ENCODE peak calls at places on chromosome 19, in four cellular contexts. One of them, this sample, is unnamed.
A peak's percentile ranks its signal among the peaks of the same experiment; 100 is the strongest.

GRCh38 chr19:16325671-16326400 is 1.2 kb downstream of the KLF2 start:
- DNase-seq in K562: no peak
- DNase-seq in HCT116: no peak
- DNase-seq in fibroblast of lung: no peak
- DNase-seq in this sample: peak; percentile 50

GRCh38 chr19:53927745-53928144 is 18.7 kb downstream of the CACNG7 start:
- DNase-seq in fibroblast of lung: peak; percentile 62
- DNase-seq in HCT116: no peak
- DNase-seq in K562: peak; percentile 54
- DNase-seq in this sample: peak; percentile 86

GRCh38 chr19:5046339-5047039 is 77.6 kb downstream of the KDM4B start:
- DNase-seq in fibroblast of lung: no peak
- DNase-seq in K562: no peak
- DNase-seq in HCT116: no peak
- DNase-seq in this sample: peak; percentile 82

GRCh38 chr19:4060621-4061177 is 6.0 kb downstream of the ZBTB7A start:
- DNase-seq in HCT116: no peak
- DNase-seq in fibroblast of lung: no peak
- DNase-seq in K562: no peak
- DNase-seq in this sample: peak; percentile 26

GRCh38 chr19:30608471-30608870 is 236.3 kb downstream of the ZNF536 start:
- DNase-seq in fibroblast of lung: no peak
- DNase-seq in HCT116: no peak
- DNase-seq in K562: no peak
- DNase-seq in this sample: no peak

GRCh38 chr19:10508707-10509106 is 5.6 kb upstream of the KEAP1 start:
- DNase-seq in HCT116: no peak
- DNase-seq in fibroblast of lung: no peak
- DNase-seq in K562: no peak
- DNase-seq in this sample: no peak

GRCh38 chr19:1590641-1591397 is 1.8 kb downstream of the MBD3 start:
- DNase-seq in K562: peak; percentile 62
- DNase-seq in HCT116: no peak
- DNase-seq in fibroblast of lung: peak; percentile 21
- DNase-seq in this sample: peak; percentile 59

GRCh38 chr19:925912-926594 is at the start of gene ARID3A:
- DNase-seq in HCT116: no peak
- DNase-seq in K562: peak; percentile 90
- DNase-seq in fibroblast of lung: peak; percentile 73
- DNase-seq in this sample: peak; percentile 92

GRCh38 chr19:53467138-53467502 is 413 bp upstream of the ZNF813 start:
- DNase-seq in HCT116: no peak
- DNase-seq in K562: no peak
- DNase-seq in fibroblast of lung: no peak
- DNase-seq in this sample: peak; percentile 28

GRCh38 chr19:14118165-14119051 is 846 bp upstream of the PRKACA start:
- DNase-seq in fibroblast of lung: peak; percentile 81
- DNase-seq in K562: no peak
- DNase-seq in HCT116: no peak
- DNase-seq in this sample: peak; percentile 72

GRCh38 chr19:13938361-13939027 is at the start of gene PODNL1:
- DNase-seq in HCT116: no peak
- DNase-seq in K562: no peak
- DNase-seq in fibroblast of lung: peak; percentile 74
- DNase-seq in this sample: peak; percentile 17

GRCh38 chr19:21915411-21915810 is 79.4 kb upstream of the ZNF43 start:
- DNase-seq in fibroblast of lung: no peak
- DNase-seq in HCT116: no peak
- DNase-seq in K562: no peak
- DNase-seq in this sample: no peak

GRCh38 chr19:12163841-12164240 is 945 bp downstream of the ZNF136 start:
- DNase-seq in HCT116: no peak
- DNase-seq in K562: peak; percentile 22
- DNase-seq in fibroblast of lung: no peak
- DNase-seq in this sample: peak; percentile 19

GRCh38 chr19:30450101-30450500 is 77.9 kb downstream of the ZNF536 start:
- DNase-seq in K562: no peak
- DNase-seq in HCT116: no peak
- DNase-seq in fibroblast of lung: peak; percentile 27
- DNase-seq in this sample: peak; percentile 49

GRCh38 chr19:42066075-42066754 is 3.8 kb downstream of the GRIK5 start:
- DNase-seq in fibroblast of lung: peak; percentile 12
- DNase-seq in HCT116: no peak
- DNase-seq in K562: peak; percentile 75
- DNase-seq in this sample: no peak

GRCh38 chr19:6498294-6499036 is 3.6 kb downstream of the TUBB4A start:
- DNase-seq in fibroblast of lung: no peak
- DNase-seq in HCT116: no peak
- DNase-seq in K562: no peak
- DNase-seq in this sample: no peak

GRCh38 chr19:9407827-9408226 is 27.5 kb downstream of the ZNF266 start:
- DNase-seq in HCT116: no peak
- DNase-seq in K562: no peak
- DNase-seq in fibroblast of lung: no peak
- DNase-seq in this sample: no peak

GRCh38 chr19:10669246-10669645 is 15.1 kb downstream of the ILF3 start:
- DNase-seq in HCT116: no peak
- DNase-seq in K562: no peak
- DNase-seq in fibroblast of lung: no peak
- DNase-seq in this sample: no peak

GRCh38 chr19:2527171-2527570 is 51.2 kb downstream of the GADD45B start:
- DNase-seq in fibroblast of lung: no peak
- DNase-seq in K562: no peak
- DNase-seq in HCT116: no peak
- DNase-seq in this sample: no peak

GRCh38 chr19:29596885-29597525 is 9.1 kb upstream of the POP4 start:
- DNase-seq in K562: no peak
- DNase-seq in fibroblast of lung: peak; percentile 14
- DNase-seq in HCT116: no peak
- DNase-seq in this sample: peak; percentile 37

GRCh38 chr19:48635966-48636858 is 967 bp downstream of the DBP start:
- DNase-seq in fibroblast of lung: no peak
- DNase-seq in HCT116: no peak
- DNase-seq in K562: no peak
- DNase-seq in this sample: peak; percentile 60

GRCh38 chr19:51593969-51594773 is 23.1 kb downstream of the ZNF175 start:
- DNase-seq in fibroblast of lung: peak; percentile 97
- DNase-seq in HCT116: peak; percentile 90
- DNase-seq in K562: peak; percentile 95
- DNase-seq in this sample: peak; percentile 94

GRCh38 chr19:18470153-18470552 is 32.2 kb upstream of the ISYNA1 start:
- DNase-seq in HCT116: no peak
- DNase-seq in fibroblast of lung: no peak
- DNase-seq in K562: peak; percentile 77
- DNase-seq in this sample: peak; percentile 56

GRCh38 chr19:12737666-12738351 is 512 bp downstream of the GET3 start:
- DNase-seq in fibroblast of lung: no peak
- DNase-seq in K562: no peak
- DNase-seq in HCT116: no peak
- DNase-seq in this sample: no peak

GRCh38 chr19:6540918-6541689 is 10.3 kb downstream of the TNFSF9 start:
- DNase-seq in fibroblast of lung: no peak
- DNase-seq in HCT116: no peak
- DNase-seq in K562: no peak
- DNase-seq in this sample: no peak

GRCh38 chr19:49339364-49340068 is 4.3 kb downstream of the CD37 start:
- DNase-seq in K562: peak; percentile 68
- DNase-seq in fibroblast of lung: peak; percentile 87
- DNase-seq in HCT116: no peak
- DNase-seq in this sample: peak; percentile 87

GRCh38 chr19:41753936-41754529 is 1.3 kb upstream of the CEACAM6 start:
- DNase-seq in K562: peak; percentile 24
- DNase-seq in fibroblast of lung: peak; percentile 11
- DNase-seq in HCT116: peak; percentile 39
- DNase-seq in this sample: peak; percentile 36

GRCh38 chr19:48900477-48901452 is 653 bp downstream of the NUCB1 start:
- DNase-seq in fibroblast of lung: peak; percentile 60
- DNase-seq in K562: no peak
- DNase-seq in HCT116: no peak
- DNase-seq in this sample: no peak

GRCh38 chr19:30113182-30113581 is 171.1 kb downstream of the URI1 start:
- DNase-seq in K562: no peak
- DNase-seq in fibroblast of lung: no peak
- DNase-seq in HCT116: no peak
- DNase-seq in this sample: no peak

GRCh38 chr19:4149518-4150288 is 3.7 kb upstream of the CREB3L3 start:
- DNase-seq in fibroblast of lung: no peak
- DNase-seq in K562: no peak
- DNase-seq in HCT116: no peak
- DNase-seq in this sample: peak; percentile 77

GRCh38 chr19:2270572-2271515 is 11.1 kb downstream of the PEAK3 start:
- DNase-seq in fibroblast of lung: peak; percentile 89
- DNase-seq in K562: peak; percentile 84
- DNase-seq in HCT116: no peak
- DNase-seq in this sample: peak; percentile 91

GRCh38 chr19:14440049-14440448 is 6.9 kb downstream of the PKN1 start:
- DNase-seq in K562: peak; percentile 75
- DNase-seq in HCT116: no peak
- DNase-seq in fibroblast of lung: no peak
- DNase-seq in this sample: no peak

GRCh38 chr19:2235396-2236284 is 489 bp downstream of the PLEKHJ1 start:
- DNase-seq in K562: no peak
- DNase-seq in fibroblast of lung: no peak
- DNase-seq in HCT116: no peak
- DNase-seq in this sample: peak; percentile 80

GRCh38 chr19:52741951-52742485 is 7.2 kb upstream of the ZNF611 start:
- DNase-seq in fibroblast of lung: no peak
- DNase-seq in HCT116: no peak
- DNase-seq in K562: no peak
- DNase-seq in this sample: no peak

GRCh38 chr19:43721469-43722048 is 5.7 kb downstream of the IRGC start:
- DNase-seq in K562: no peak
- DNase-seq in fibroblast of lung: no peak
- DNase-seq in HCT116: no peak
- DNase-seq in this sample: no peak

GRCh38 chr19:40576181-40576584 is 490 bp upstream of the SHKBP1 start:
- DNase-seq in HCT116: no peak
- DNase-seq in K562: no peak
- DNase-seq in fibroblast of lung: no peak
- DNase-seq in this sample: no peak

GRCh38 chr19:33671211-33671610 is 49.5 kb downstream of the CHST8 start:
- DNase-seq in K562: no peak
- DNase-seq in fibroblast of lung: no peak
- DNase-seq in HCT116: no peak
- DNase-seq in this sample: no peak

GRCh38 chr19:33864311-33864850 is 67.7 kb downstream of the KCTD15 start:
- DNase-seq in HCT116: no peak
- DNase-seq in K562: no peak
- DNase-seq in fibroblast of lung: no peak
- DNase-seq in this sample: no peak

GRCh38 chr19:32874605-32875004 is 5.0 kb upstream of the SLC7A9 start:
- DNase-seq in fibroblast of lung: no peak
- DNase-seq in HCT116: no peak
- DNase-seq in K562: no peak
- DNase-seq in this sample: no peak

GRCh38 chr19:2047449-2048103 is 3.5 kb downstream of the MKNK2 start:
- DNase-seq in HCT116: no peak
- DNase-seq in fibroblast of lung: peak; percentile 53
- DNase-seq in K562: no peak
- DNase-seq in this sample: peak; percentile 63

DNA sequence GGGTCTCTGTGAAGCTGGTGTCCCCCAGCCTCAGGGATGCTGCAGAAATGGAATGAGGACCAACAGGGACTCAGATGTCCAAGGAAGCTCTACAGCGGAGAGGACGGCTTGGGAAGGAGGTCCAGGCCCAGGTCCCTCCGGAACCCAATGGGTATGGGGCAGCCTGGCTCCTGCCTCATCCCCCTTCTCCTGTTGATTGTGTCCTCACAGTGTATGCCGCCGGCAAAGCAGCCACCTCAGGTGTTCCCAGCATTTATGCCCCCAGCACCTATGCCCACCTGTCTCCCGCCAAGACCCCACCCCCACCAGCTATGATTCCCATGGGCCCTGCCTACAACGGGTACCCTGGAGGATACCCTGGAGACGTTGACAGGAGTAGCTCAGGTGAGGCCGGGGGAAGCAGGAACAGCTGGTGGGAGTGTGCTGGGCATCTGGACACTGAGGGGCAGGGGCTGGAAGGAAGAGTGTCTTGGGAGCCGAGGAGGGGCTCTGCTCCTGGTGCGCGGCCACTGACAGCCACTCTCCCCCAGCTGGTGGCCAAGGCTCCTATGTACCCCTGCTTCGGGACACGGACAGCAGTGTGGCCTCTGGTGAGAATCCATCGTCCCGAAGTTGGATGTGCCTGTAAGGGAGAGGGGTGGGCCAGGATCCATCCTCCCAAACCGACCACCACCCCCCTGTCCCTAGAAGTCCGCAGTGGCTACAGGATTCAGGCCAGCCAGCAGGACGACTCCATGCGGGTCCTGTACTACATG is 2.4 kb upstream of the USF2 start:
- DNase-seq in HCT116: no peak
- DNase-seq in K562: no peak
- DNase-seq in fibroblast of lung: no peak
- DNase-seq in this sample: no peak
- H3K4me3 ChIP-seq in HCT116: peak overlapping the region; percentile 78
- H3K4me3 ChIP-seq in K562: peak overlapping the region; percentile 55
- H3K4me3 ChIP-seq in fibroblast of lung: peak overlapping the region; percentile 43
- H3K4me3 ChIP-seq in this sample: no peak overlapping the region

GRCh38 chr19:47379398-47379938 is 30.4 kb downstream of the DHX34 start:
- DNase-seq in fibroblast of lung: no peak
- DNase-seq in HCT116: no peak
- DNase-seq in K562: no peak
- DNase-seq in this sample: no peak
- H3K4me2 ChIP-seq in fibroblast of lung: no peak overlapping the region
- H3K4me2 ChIP-seq in HCT116: no peak overlapping the region
- H3K4me2 ChIP-seq in K562: no peak overlapping the region
- H3K4me2 ChIP-seq in this sample: no peak overlapping the region

GRCh38 chr19:55259540-55260210 is 858 bp upstream of the PPP6R1 start:
- DNase-seq in fibroblast of lung: no peak
- DNase-seq in K562: no peak
- DNase-seq in HCT116: no peak
- DNase-seq in this sample: peak; percentile 43
- H3K4me3 ChIP-seq in fibroblast of lung: peak overlapping the region; percentile 54
- H3K4me3 ChIP-seq in K562: peak overlapping the region; percentile 94
- H3K4me3 ChIP-seq in HCT116: peak overlapping the region; percentile 68
- H3K4me3 ChIP-seq in this sample: peak overlapping the region; percentile 12

GRCh38 chr19:46474211-46474610 is 2.8 kb upstream of the PNMA8A start:
- DNase-seq in HCT116: no peak
- DNase-seq in fibroblast of lung: no peak
- DNase-seq in K562: no peak
- DNase-seq in this sample: no peak

GRCh38 chr19:46472592-46472991 is 1.2 kb upstream of the PNMA8A start:
- DNase-seq in fibroblast of lung: no peak
- DNase-seq in HCT116: no peak
- DNase-seq in K562: no peak
- DNase-seq in this sample: no peak

GRCh38 chr19:46471778-46472543 is 598 bp upstream of the PNMA8A start:
- DNase-seq in K562: no peak
- DNase-seq in HCT116: no peak
- DNase-seq in fibroblast of lung: no peak
- DNase-seq in this sample: no peak

GRCh38 chr19:46478356-46478986 is 7.1 kb upstream of the PNMA8A start:
- DNase-seq in fibroblast of lung: peak; percentile 63
- DNase-seq in HCT116: no peak
- DNase-seq in K562: peak; percentile 50
- DNase-seq in this sample: no peak

GRCh38 chr19:46475976-46476375 is 4.6 kb upstream of the PNMA8A start:
- DNase-seq in HCT116: no peak
- DNase-seq in K562: no peak
- DNase-seq in fibroblast of lung: no peak
- DNase-seq in this sample: no peak
- H3K4me2 ChIP-seq in HCT116: no peak overlapping the region
- H3K4me2 ChIP-seq in K562: no peak overlapping the region
- H3K4me2 ChIP-seq in fibroblast of lung: no peak overlapping the region
- H3K4me2 ChIP-seq in this sample: no peak overlapping the region

This sample was measured in hepatocyte.